ENCODE peak calls at places on chromosome 21, in eight cellular contexts. Q is K562, Z is cardiac muscle cell, U is left ventricle myocardium inferior, E is stomach, D is dorsolateral prefrontal cortex, X is GM12864, B is A673. J is an unnamed sample.
A peak's percentile ranks its signal among the peaks of the same experiment; 100 is the strongest.

GRCh38 chr21:15298306-15298705 is 233.5 kb upstream of the NRIP1 start:
- DNase-seq in U (no peak), B (no peak), Z (no peak), Q (no peak), E (no peak), D (no peak), X (no peak), J (no peak)

GRCh38 chr21:14880922-14881321 is 183.9 kb downstream of the NRIP1 start:
- DNase-seq in E (no peak), Q (no peak), X (no peak), B (no peak), Z (peak; percentile 73), D (no peak), U (no peak), J (no peak)

GRCh38 chr21:35323947-35324346 is 274.8 kb upstream of the RUNX1 start:
- DNase-seq in Q (no peak), B (no peak), U (peak; percentile 44), D (no peak), Z (peak; percentile 63), X (no peak), E (no peak), J (no peak)

GRCh38 chr21:30306821-30307330 is 13.2 kb downstream of the KRTAP26-1 start:
- DNase-seq in Z (no peak), X (no peak), D (no peak), B (no peak), Q (no peak), E (peak; percentile 35), U (no peak), J (no peak)

GRCh38 chr21:38082936-38083335 is 166.7 kb upstream of the KCNJ6 start:
- DNase-seq in E (no peak), B (no peak), Q (no peak), Z (no peak), D (no peak), U (no peak), X (no peak), J (no peak)

GRCh38 chr21:31132574-31133242 is 94.4 kb upstream of the KRTAP19-8 start:
- DNase-seq in U (no peak), Q (no peak), Z (peak; percentile 52), B (no peak), X (peak; percentile 79), D (no peak), E (no peak), J (no peak)

GRCh38 chr21:14480601-14481000 is 65.5 kb downstream of the SAMSN1 start:
- DNase-seq in D (no peak), B (peak; percentile 72), X (no peak), U (no peak), Z (peak; percentile 6), Q (no peak), E (no peak), J (peak; percentile 17)

GRCh38 chr21:34807146-34807880 is 138.5 kb downstream of the CLIC6 start:
- DNase-seq in D (no peak), B (peak; percentile 39), U (no peak), E (no peak), X (peak; percentile 19), Q (no peak), Z (peak; percentile 92), J (peak; percentile 40)

GRCh38 chr21:30813174-30813573 is at the start of gene KRTAP8-1:
- DNase-seq in U (no peak), X (no peak), E (no peak), D (no peak), B (no peak), Q (no peak), Z (no peak), J (no peak)

GRCh38 chr21:35635261-35635660 is 425.1 kb downstream of the SETD4 start:
- DNase-seq in Q (no peak), U (no peak), B (no peak), X (no peak), D (no peak), E (no peak), Z (peak; percentile 49), J (no peak)

GRCh38 chr21:34261841-34262832 is 101.7 kb upstream of the KCNE2 start:
- DNase-seq in Q (no peak), E (no peak), D (no peak), Z (no peak), B (no peak), X (no peak), U (no peak), J (no peak)

GRCh38 chr21:22120616-22121266 is 1122.5 kb downstream of the NCAM2 start:
- DNase-seq in Q (no peak), X (no peak), B (peak; percentile 23), D (no peak), Z (peak; percentile 24), E (no peak), U (no peak), J (no peak)

GRCh38 chr21:40575983-40576382 is 271.0 kb downstream of the DSCAM start:
- DNase-seq in Q (no peak), D (no peak), X (no peak), Z (no peak), B (no peak), U (no peak), E (no peak), J (no peak)
- TF ChIP-seq CTCF in Q (no peak), D (no peak), X (no peak), Z (no peak), B (no peak), U (no peak), E (no peak), J (no peak)

DNA sequence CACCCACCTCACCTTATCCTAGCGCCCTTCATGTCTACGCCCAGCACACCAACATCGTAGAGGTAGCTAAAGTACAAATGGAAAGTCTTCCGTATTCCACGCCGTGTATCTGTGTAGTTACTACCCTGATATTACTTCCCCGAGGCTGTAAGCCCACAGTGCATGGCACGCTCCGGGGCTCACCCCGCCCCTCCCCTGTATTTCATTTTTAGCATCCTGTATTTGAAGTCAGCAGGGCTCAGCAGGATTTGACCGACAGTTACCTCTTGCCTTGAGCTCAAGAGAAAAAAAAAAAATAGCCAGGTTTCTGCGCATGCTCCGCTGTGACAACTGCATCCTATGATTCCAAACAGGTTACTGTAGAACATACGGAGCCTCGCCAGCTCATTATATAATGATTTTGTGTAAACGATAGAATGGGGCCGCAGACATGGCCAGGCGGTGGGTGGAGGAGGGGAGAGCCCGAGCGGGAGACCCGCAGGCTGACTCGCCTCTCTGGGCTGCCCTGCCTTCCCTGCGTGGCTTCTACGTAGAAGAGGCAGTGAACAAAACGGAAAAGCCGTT is 1.3 kb downstream of the ABCG1 start:
- DNase-seq in E (peak; percentile 69), Z (peak; percentile 72), Q (no peak), D (peak; percentile 71), X (peak; percentile 68), U (peak; percentile 46), B (peak; percentile 75), J (peak; percentile 72)
- H3K4me3 ChIP-seq in E (peak overlapping the region; percentile 65), Z (peak overlapping the region; percentile 78), Q (no peak overlapping the region), D (peak overlapping the region; percentile 84), X (peak overlapping the region; percentile 58), U (peak overlapping the region; percentile 87), B (peak overlapping the region; percentile 64), J (peak overlapping the region; percentile 51)

DNA sequence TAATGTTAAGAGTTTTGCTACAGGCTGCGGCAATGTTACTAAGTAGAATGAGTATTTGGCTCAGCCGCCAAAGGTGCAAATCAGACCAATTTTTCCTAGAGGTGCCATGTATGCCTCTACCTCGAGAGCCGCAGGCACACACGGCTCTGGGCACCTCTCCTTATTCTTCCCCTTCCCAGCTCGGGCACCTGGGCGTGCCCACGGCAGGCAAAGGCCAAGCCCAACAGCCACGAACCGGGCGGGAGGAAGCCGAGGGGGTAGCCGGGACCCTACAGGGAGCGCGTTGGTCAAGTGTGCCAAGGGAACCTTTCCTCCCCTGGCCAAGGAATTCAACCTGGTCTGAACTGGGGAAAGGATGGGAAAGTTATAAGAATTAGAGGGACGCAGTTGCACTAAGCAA is 31.0 kb downstream of the LRRC3 start:
- DNase-seq in U (no peak), E (no peak), Q (no peak), X (no peak), Z (no peak), B (no peak), D (no peak), J (no peak)
- TF ChIP-seq CTCF in U (no peak), E (no peak), Q (no peak), X (no peak), Z (no peak), B (no peak), D (no peak), J (no peak)

GRCh38 chr21:41767606-41768370 is 936 bp upstream of the RIPK4 start:
- DNase-seq in D (peak; percentile 15), E (no peak), X (no peak), Z (no peak), B (peak; percentile 81), Q (no peak), U (no peak), J (no peak)
- H3K4me3 ChIP-seq in D (no peak overlapping the region), E (peak overlapping the region; percentile 8), X (no peak overlapping the region), Z (peak overlapping the region; percentile 46), B (peak overlapping the region; percentile 70), Q (no peak overlapping the region), U (peak overlapping the region; percentile 46), J (peak overlapping the region; percentile 6)

GRCh38 chr21:42191064-42191463 is 27.9 kb upstream of the ABCG1 start:
- DNase-seq in U (no peak), Z (no peak), B (no peak), E (no peak), Q (no peak), X (no peak), D (no peak), J (no peak)

GRCh38 chr21:42191978-42192595 is 26.9 kb upstream of the ABCG1 start:
- DNase-seq in U (no peak), E (no peak), Q (no peak), D (no peak), Z (no peak), B (no peak), X (no peak), J (no peak)

GRCh38 chr21:42188663-42189062 is 30.3 kb upstream of the ABCG1 start:
- DNase-seq in Z (no peak), E (no peak), U (no peak), D (no peak), X (no peak), B (no peak), Q (no peak), J (no peak)

GRCh38 chr21:42189860-42190491 is 29.0 kb upstream of the ABCG1 start:
- DNase-seq in D (no peak), B (no peak), X (no peak), E (no peak), U (no peak), Q (no peak), Z (no peak), J (no peak)

GRCh38 chr21:42190492-42190875 is 28.5 kb upstream of the ABCG1 start:
- DNase-seq in B (no peak), E (no peak), Z (no peak), U (no peak), Q (no peak), D (peak; percentile 70), X (no peak), J (no peak)
- TF ChIP-seq CTCF in B (no peak), E (no peak), Z (no peak), U (no peak), Q (no peak), D (no peak), X (no peak), J (no peak)

DNA sequence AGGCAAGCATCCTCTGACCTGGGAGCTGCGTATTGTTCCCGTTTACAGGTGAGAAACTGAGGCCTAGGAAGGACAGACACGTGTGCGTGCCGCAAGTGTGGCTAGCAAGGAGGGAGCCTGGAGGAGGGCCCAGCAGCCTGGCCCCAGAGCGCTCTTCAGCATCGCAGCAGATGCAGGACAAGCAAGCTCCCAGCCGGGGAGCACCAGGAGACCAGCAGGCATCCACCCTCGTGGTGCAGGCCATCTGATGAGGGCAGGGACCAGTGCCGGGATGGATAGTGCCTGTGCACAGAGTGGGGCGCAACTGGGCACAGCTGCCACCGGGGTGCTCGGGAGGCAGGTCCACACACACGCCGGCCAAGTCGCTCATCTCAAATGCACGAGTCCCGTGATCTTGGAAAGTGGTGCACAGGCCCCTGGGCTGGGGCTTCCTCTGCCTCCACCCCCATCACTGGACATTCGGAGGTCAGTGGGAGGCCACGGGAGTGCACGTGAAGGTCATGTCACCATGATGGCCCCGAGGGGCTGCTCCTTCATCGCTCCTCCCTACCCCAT is 55.1 kb downstream of the COL18A1 start:
- DNase-seq in D (no peak), Q (no peak), X (no peak), Z (no peak), B (no peak), E (no peak), U (peak; percentile 13), J (no peak)
- H3K4me3 ChIP-seq in D (no peak overlapping the region), Q (no peak overlapping the region), X (no peak overlapping the region), Z (no peak overlapping the region), B (no peak overlapping the region), E (no peak overlapping the region), U (no peak overlapping the region), J (no peak overlapping the region)

J was measured in GM06990.